ENCODE peak calls at places on chromosomes 5 and 9, in seven cellular contexts. One of them, this sample, is unnamed.
A peak's percentile ranks its signal among the peaks of the same experiment; 100 is the strongest.

GRCh38 chr9:121362813-121363585 is 7.1 kb downstream of the STOM start:
- DNase-seq in epithelial cell of proximal tubule: no peak
- DNase-seq in heart left ventricle: no peak
- DNase-seq in A549: no peak
- DNase-seq in bronchial epithelial cell: peak; percentile 43
- DNase-seq in naive thymus-derived CD4-positive, alpha-beta T cell: no peak
- DNase-seq in aorta: no peak
- DNase-seq in this sample: peak; percentile 79

GRCh38 chr9:8172000-8172399 is 372.4 kb upstream of the DMAC1 start:
- DNase-seq in heart left ventricle: no peak
- DNase-seq in naive thymus-derived CD4-positive, alpha-beta T cell: no peak
- DNase-seq in aorta: no peak
- DNase-seq in bronchial epithelial cell: no peak
- DNase-seq in A549: no peak
- DNase-seq in epithelial cell of proximal tubule: no peak
- DNase-seq in this sample: no peak

GRCh38 chr9:27548055-27548741 is 18.6 kb upstream of the MOB3B start:
- DNase-seq in bronchial epithelial cell: peak; percentile 52
- DNase-seq in heart left ventricle: no peak
- DNase-seq in A549: no peak
- DNase-seq in naive thymus-derived CD4-positive, alpha-beta T cell: no peak
- DNase-seq in epithelial cell of proximal tubule: no peak
- DNase-seq in aorta: no peak
- DNase-seq in this sample: peak; percentile 59

GRCh38 chr5:78985407-78986223 is 505 bp upstream of the ARSB start:
- DNase-seq in naive thymus-derived CD4-positive, alpha-beta T cell: peak; percentile 59
- DNase-seq in A549: peak; percentile 30
- DNase-seq in aorta: peak; percentile 50
- DNase-seq in heart left ventricle: peak; percentile 61
- DNase-seq in epithelial cell of proximal tubule: no peak
- DNase-seq in bronchial epithelial cell: peak; percentile 46
- DNase-seq in this sample: peak; percentile 66

GRCh38 chr5:80941496-80941895 is 18.7 kb upstream of the RASGRF2 start:
- DNase-seq in bronchial epithelial cell: peak; percentile 62
- DNase-seq in aorta: no peak
- DNase-seq in A549: no peak
- DNase-seq in naive thymus-derived CD4-positive, alpha-beta T cell: no peak
- DNase-seq in epithelial cell of proximal tubule: no peak
- DNase-seq in heart left ventricle: no peak
- DNase-seq in this sample: no peak

GRCh38 chr5:150080696-150081435 is 5.5 kb downstream of the CSF1R start:
- DNase-seq in bronchial epithelial cell: no peak
- DNase-seq in heart left ventricle: no peak
- DNase-seq in aorta: no peak
- DNase-seq in A549: no peak
- DNase-seq in epithelial cell of proximal tubule: no peak
- DNase-seq in naive thymus-derived CD4-positive, alpha-beta T cell: no peak
- DNase-seq in this sample: no peak

GRCh38 chr5:81313278-81313677 is 11.9 kb downstream of the ZCCHC9 start:
- DNase-seq in epithelial cell of proximal tubule: no peak
- DNase-seq in naive thymus-derived CD4-positive, alpha-beta T cell: no peak
- DNase-seq in A549: no peak
- DNase-seq in bronchial epithelial cell: no peak
- DNase-seq in aorta: no peak
- DNase-seq in heart left ventricle: no peak
- DNase-seq in this sample: no peak

GRCh38 chr9:122797316-122798033 is 2.4 kb upstream of the OR1K1 start:
- DNase-seq in bronchial epithelial cell: peak; percentile 43
- DNase-seq in A549: no peak
- DNase-seq in epithelial cell of proximal tubule: no peak
- DNase-seq in aorta: no peak
- DNase-seq in heart left ventricle: no peak
- DNase-seq in naive thymus-derived CD4-positive, alpha-beta T cell: no peak
- DNase-seq in this sample: no peak

GRCh38 chr9:30348904-30349303 is 2035.5 kb upstream of the ACO1 start:
- DNase-seq in A549: no peak
- DNase-seq in bronchial epithelial cell: no peak
- DNase-seq in naive thymus-derived CD4-positive, alpha-beta T cell: no peak
- DNase-seq in heart left ventricle: no peak
- DNase-seq in aorta: no peak
- DNase-seq in epithelial cell of proximal tubule: no peak
- DNase-seq in this sample: no peak

GRCh38 chr5:53917095-53917494 is 356.7 kb downstream of the NDUFS4 start:
- DNase-seq in aorta: no peak
- DNase-seq in epithelial cell of proximal tubule: no peak
- DNase-seq in naive thymus-derived CD4-positive, alpha-beta T cell: no peak
- DNase-seq in heart left ventricle: no peak
- DNase-seq in A549: peak; percentile 18
- DNase-seq in bronchial epithelial cell: peak; percentile 49
- DNase-seq in this sample: no peak

GRCh38 chr5:174755103-174755502 is 30.7 kb downstream of the MSX2 start:
- DNase-seq in naive thymus-derived CD4-positive, alpha-beta T cell: no peak
- DNase-seq in epithelial cell of proximal tubule: no peak
- DNase-seq in A549: no peak
- DNase-seq in heart left ventricle: no peak
- DNase-seq in bronchial epithelial cell: peak; percentile 5
- DNase-seq in aorta: no peak
- DNase-seq in this sample: no peak

GRCh38 chr9:38419216-38419615 is 5.0 kb downstream of the IGFBPL1 start:
- DNase-seq in bronchial epithelial cell: no peak
- DNase-seq in heart left ventricle: no peak
- DNase-seq in aorta: no peak
- DNase-seq in naive thymus-derived CD4-positive, alpha-beta T cell: no peak
- DNase-seq in epithelial cell of proximal tubule: no peak
- DNase-seq in A549: no peak
- DNase-seq in this sample: no peak

GRCh38 chr5:169626779-169627178 is 10.3 kb upstream of the DOCK2 start:
- DNase-seq in naive thymus-derived CD4-positive, alpha-beta T cell: no peak
- DNase-seq in aorta: no peak
- DNase-seq in bronchial epithelial cell: peak; percentile 73
- DNase-seq in epithelial cell of proximal tubule: peak; percentile 87
- DNase-seq in heart left ventricle: no peak
- DNase-seq in A549: no peak
- DNase-seq in this sample: no peak

GRCh38 chr5:141717043-141717442 is 35.0 kb upstream of the ARAP3 start:
- DNase-seq in epithelial cell of proximal tubule: no peak
- DNase-seq in aorta: no peak
- DNase-seq in bronchial epithelial cell: no peak
- DNase-seq in A549: no peak
- DNase-seq in heart left ventricle: no peak
- DNase-seq in naive thymus-derived CD4-positive, alpha-beta T cell: no peak
- DNase-seq in this sample: no peak

GRCh38 chr5:19584131-19584530 is 403.9 kb downstream of the CDH18 start:
- DNase-seq in heart left ventricle: no peak
- DNase-seq in aorta: no peak
- DNase-seq in naive thymus-derived CD4-positive, alpha-beta T cell: no peak
- DNase-seq in bronchial epithelial cell: no peak
- DNase-seq in epithelial cell of proximal tubule: no peak
- DNase-seq in A549: no peak
- DNase-seq in this sample: no peak

GRCh38 chr5:54844905-54845566 is 140.4 kb downstream of the ESM1 start:
- DNase-seq in heart left ventricle: no peak
- DNase-seq in naive thymus-derived CD4-positive, alpha-beta T cell: no peak
- DNase-seq in bronchial epithelial cell: peak; percentile 60
- DNase-seq in epithelial cell of proximal tubule: no peak
- DNase-seq in aorta: no peak
- DNase-seq in A549: no peak
- DNase-seq in this sample: peak; percentile 45

GRCh38 chr5:57779383-57780223 is 297.0 kb upstream of the ACTBL2 start:
- DNase-seq in naive thymus-derived CD4-positive, alpha-beta T cell: no peak
- DNase-seq in epithelial cell of proximal tubule: peak; percentile 52
- DNase-seq in heart left ventricle: no peak
- DNase-seq in A549: peak; percentile 35
- DNase-seq in bronchial epithelial cell: peak; percentile 66
- DNase-seq in aorta: no peak
- DNase-seq in this sample: peak; percentile 45

GRCh38 chr9:80177949-80178480 is 606.2 kb downstream of the TLE4 start:
- DNase-seq in heart left ventricle: no peak
- DNase-seq in aorta: no peak
- DNase-seq in epithelial cell of proximal tubule: no peak
- DNase-seq in bronchial epithelial cell: no peak
- DNase-seq in naive thymus-derived CD4-positive, alpha-beta T cell: no peak
- DNase-seq in A549: no peak
- DNase-seq in this sample: no peak

GRCh38 chr9:21994996-21995651 is 533 bp downstream of the CDKN2B-AS1 start:
- DNase-seq in naive thymus-derived CD4-positive, alpha-beta T cell: peak; percentile 72
- DNase-seq in A549: no peak
- DNase-seq in aorta: peak; percentile 91
- DNase-seq in bronchial epithelial cell: peak; percentile 50
- DNase-seq in heart left ventricle: peak; percentile 72
- DNase-seq in epithelial cell of proximal tubule: no peak
- DNase-seq in this sample: peak; percentile 65

GRCh38 chr5:80959768-80960442 is at the start of gene RASGRF2:
- DNase-seq in epithelial cell of proximal tubule: no peak
- DNase-seq in bronchial epithelial cell: no peak
- DNase-seq in heart left ventricle: peak; percentile 30
- DNase-seq in aorta: no peak
- DNase-seq in A549: no peak
- DNase-seq in naive thymus-derived CD4-positive, alpha-beta T cell: peak; percentile 55
- DNase-seq in this sample: peak; percentile 81

GRCh38 chr5:102547161-102547560 is 48.4 kb upstream of the SLCO6A1 start:
- DNase-seq in bronchial epithelial cell: no peak
- DNase-seq in epithelial cell of proximal tubule: no peak
- DNase-seq in heart left ventricle: no peak
- DNase-seq in A549: no peak
- DNase-seq in aorta: no peak
- DNase-seq in naive thymus-derived CD4-positive, alpha-beta T cell: no peak
- DNase-seq in this sample: no peak

GRCh38 chr9:134618823-134619454 is 22.7 kb upstream of the COL5A1 start:
- DNase-seq in epithelial cell of proximal tubule: no peak
- DNase-seq in aorta: peak; percentile 17
- DNase-seq in heart left ventricle: no peak
- DNase-seq in A549: no peak
- DNase-seq in bronchial epithelial cell: no peak
- DNase-seq in naive thymus-derived CD4-positive, alpha-beta T cell: no peak
- DNase-seq in this sample: no peak

GRCh38 chr5:151683444-151683843 is 3.3 kb downstream of the SPARC start:
- DNase-seq in A549: no peak
- DNase-seq in aorta: no peak
- DNase-seq in heart left ventricle: no peak
- DNase-seq in bronchial epithelial cell: no peak
- DNase-seq in naive thymus-derived CD4-positive, alpha-beta T cell: no peak
- DNase-seq in epithelial cell of proximal tubule: no peak
- DNase-seq in this sample: no peak

GRCh38 chr9:90999425-91000397 is 198.1 kb downstream of the SYK start:
- DNase-seq in heart left ventricle: no peak
- DNase-seq in aorta: no peak
- DNase-seq in naive thymus-derived CD4-positive, alpha-beta T cell: no peak
- DNase-seq in epithelial cell of proximal tubule: no peak
- DNase-seq in A549: no peak
- DNase-seq in bronchial epithelial cell: peak; percentile 85
- DNase-seq in this sample: no peak

GRCh38 chr9:136537411-136537810 is 8.4 kb downstream of the NOTCH1 start:
- DNase-seq in naive thymus-derived CD4-positive, alpha-beta T cell: no peak
- DNase-seq in A549: no peak
- DNase-seq in aorta: no peak
- DNase-seq in epithelial cell of proximal tubule: no peak
- DNase-seq in heart left ventricle: no peak
- DNase-seq in bronchial epithelial cell: no peak
- DNase-seq in this sample: no peak

GRCh38 chr9:136538599-136539426 is 7.0 kb downstream of the NOTCH1 start:
- DNase-seq in A549: no peak
- DNase-seq in heart left ventricle: peak; percentile 74
- DNase-seq in epithelial cell of proximal tubule: no peak
- DNase-seq in naive thymus-derived CD4-positive, alpha-beta T cell: peak; percentile 71
- DNase-seq in bronchial epithelial cell: peak; percentile 29
- DNase-seq in aorta: no peak
- DNase-seq in this sample: no peak

GRCh38 chr9:136539427-136540412 is 6.1 kb downstream of the NOTCH1 start:
- DNase-seq in epithelial cell of proximal tubule: no peak
- DNase-seq in A549: no peak
- DNase-seq in naive thymus-derived CD4-positive, alpha-beta T cell: peak; percentile 91
- DNase-seq in bronchial epithelial cell: peak; percentile 77
- DNase-seq in heart left ventricle: peak; percentile 96
- DNase-seq in aorta: peak; percentile 95
- DNase-seq in this sample: peak; percentile 95

GRCh38 chr9:136536721-136537241 is 9.1 kb downstream of the NOTCH1 start:
- DNase-seq in aorta: no peak
- DNase-seq in naive thymus-derived CD4-positive, alpha-beta T cell: no peak
- DNase-seq in heart left ventricle: no peak
- DNase-seq in bronchial epithelial cell: no peak
- DNase-seq in A549: no peak
- DNase-seq in epithelial cell of proximal tubule: no peak
- DNase-seq in this sample: no peak

GRCh38 chr9:136537896-136538598 is 7.8 kb downstream of the NOTCH1 start:
- DNase-seq in bronchial epithelial cell: no peak
- DNase-seq in heart left ventricle: no peak
- DNase-seq in A549: no peak
- DNase-seq in epithelial cell of proximal tubule: no peak
- DNase-seq in aorta: no peak
- DNase-seq in naive thymus-derived CD4-positive, alpha-beta T cell: no peak
- DNase-seq in this sample: no peak
- H3K4me3 ChIP-seq in bronchial epithelial cell: no peak overlapping the region
- H3K4me3 ChIP-seq in heart left ventricle: peak overlapping the region; percentile 11
- H3K4me3 ChIP-seq in A549: no peak overlapping the region
- H3K4me3 ChIP-seq in epithelial cell of proximal tubule: no peak overlapping the region
- H3K4me3 ChIP-seq in aorta: no peak overlapping the region
- H3K4me3 ChIP-seq in naive thymus-derived CD4-positive, alpha-beta T cell: peak overlapping the region; percentile 65
- H3K4me3 ChIP-seq in this sample: peak overlapping the region; percentile 10

GRCh38 chr5:133244242-133244641 is 192.4 kb downstream of the HSPA4 start:
- DNase-seq in heart left ventricle: no peak
- DNase-seq in aorta: peak; percentile 17
- DNase-seq in epithelial cell of proximal tubule: no peak
- DNase-seq in bronchial epithelial cell: peak; percentile 37
- DNase-seq in naive thymus-derived CD4-positive, alpha-beta T cell: no peak
- DNase-seq in A549: no peak
- DNase-seq in this sample: no peak
- H3K4me3 ChIP-seq in heart left ventricle: no peak overlapping the region
- H3K4me3 ChIP-seq in aorta: no peak overlapping the region
- H3K4me3 ChIP-seq in epithelial cell of proximal tubule: no peak overlapping the region
- H3K4me3 ChIP-seq in bronchial epithelial cell: no peak overlapping the region
- H3K4me3 ChIP-seq in naive thymus-derived CD4-positive, alpha-beta T cell: no peak overlapping the region
- H3K4me3 ChIP-seq in A549: no peak overlapping the region
- H3K4me3 ChIP-seq in this sample: no peak overlapping the region

GRCh38 chr9:2023042-2023441 is 7.9 kb downstream of the SMARCA2 start:
- DNase-seq in bronchial epithelial cell: no peak
- DNase-seq in naive thymus-derived CD4-positive, alpha-beta T cell: no peak
- DNase-seq in heart left ventricle: peak; percentile 29
- DNase-seq in aorta: no peak
- DNase-seq in A549: no peak
- DNase-seq in epithelial cell of proximal tubule: no peak
- DNase-seq in this sample: no peak
- H3K4me3 ChIP-seq in bronchial epithelial cell: no peak overlapping the region
- H3K4me3 ChIP-seq in naive thymus-derived CD4-positive, alpha-beta T cell: peak overlapping the region; percentile 37
- H3K4me3 ChIP-seq in heart left ventricle: no peak overlapping the region
- H3K4me3 ChIP-seq in aorta: no peak overlapping the region
- H3K4me3 ChIP-seq in A549: no peak overlapping the region
- H3K4me3 ChIP-seq in epithelial cell of proximal tubule: no peak overlapping the region
- H3K4me3 ChIP-seq in this sample: no peak overlapping the region

DNA sequence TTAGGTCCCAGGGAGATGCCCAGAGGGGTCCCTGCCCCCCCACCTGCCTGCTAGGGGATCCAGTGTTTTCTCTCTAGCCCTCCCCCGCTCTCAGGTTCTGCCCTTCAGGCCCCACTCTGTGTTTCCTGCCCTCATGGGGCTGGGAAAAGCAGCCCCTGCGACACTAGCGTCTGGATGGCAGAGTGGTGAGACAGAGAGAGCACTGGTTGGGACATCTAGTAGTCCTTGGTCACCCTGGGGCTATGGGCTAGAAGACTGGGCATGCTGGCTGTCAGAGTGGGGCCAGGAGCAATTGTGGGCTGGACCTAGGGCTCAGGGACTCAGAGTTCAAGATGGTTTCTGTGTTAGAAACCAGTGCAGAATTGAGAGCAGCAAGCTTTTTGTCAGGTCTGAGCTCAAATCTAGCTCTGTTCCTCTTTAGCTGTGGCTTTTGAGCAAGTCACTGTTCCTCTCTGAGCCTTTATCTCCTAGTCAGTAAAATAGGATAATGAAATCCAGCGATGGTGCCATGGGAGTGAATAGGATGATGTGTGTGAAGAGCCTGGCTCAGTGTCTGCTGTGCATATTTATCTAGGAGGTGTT is 39.0 kb downstream of the RGS3 start:
- DNase-seq in bronchial epithelial cell: no peak
- DNase-seq in epithelial cell of proximal tubule: no peak
- DNase-seq in naive thymus-derived CD4-positive, alpha-beta T cell: no peak
- DNase-seq in A549: no peak
- DNase-seq in aorta: no peak
- DNase-seq in heart left ventricle: no peak
- DNase-seq in this sample: no peak
- H3K4me3 ChIP-seq in bronchial epithelial cell: no peak overlapping the region
- H3K4me3 ChIP-seq in epithelial cell of proximal tubule: no peak overlapping the region
- H3K4me3 ChIP-seq in naive thymus-derived CD4-positive, alpha-beta T cell: no peak overlapping the region
- H3K4me3 ChIP-seq in A549: no peak overlapping the region
- H3K4me3 ChIP-seq in aorta: no peak overlapping the region
- H3K4me3 ChIP-seq in heart left ventricle: peak overlapping the region; percentile 69
- H3K4me3 ChIP-seq in this sample: no peak overlapping the region